ENCODE peak calls at places on chromosomes 16 and 17, in five cellular contexts. I is neural progenitor cell, H is mammary epithelial cell, D is fibroblast of lung, J is prostate gland. W is an unnamed sample.

GRCh38 chr17:65027305-65027704 is 29.2 kb downstream of the GNA13 start:
- DNase-seq in H (peak; percentile 74), D (peak; percentile 76), I (peak; percentile 27), J (no peak), W (peak; percentile 77)

GRCh38 chr17:71926746-71927398 is 193.9 kb upstream of the SOX9 start:
- DNase-seq in J (no peak), I (no peak), H (peak; percentile 55), D (peak; percentile 26), W (no peak)

GRCh38 chr17:69997332-69997731 is 77.7 kb upstream of the KCNJ16 start:
- DNase-seq in D (peak; percentile 47), J (no peak), H (peak; percentile 12), I (no peak), W (peak; percentile 54)

GRCh38 chr17:21512307-21513011 is 136.3 kb downstream of the KCNJ12 start:
- DNase-seq in J (no peak), H (no peak), I (no peak), D (no peak), W (no peak)

GRCh38 chr16:75380870-75381269 is 52.4 kb downstream of the CFDP1 start:
- DNase-seq in I (no peak), J (no peak), D (no peak), H (no peak), W (peak; percentile 72)

GRCh38 chr17:77507116-77507885 is 366.5 kb downstream of the SEC14L1 start:
- DNase-seq in J (no peak), I (peak; percentile 27), H (no peak), D (no peak), W (no peak)

GRCh38 chr16:18800674-18801196 is 614 bp downstream of the ARL6IP1 start:
- DNase-seq in I (peak; percentile 73), D (peak; percentile 32), J (no peak), H (no peak), W (peak; percentile 34)

GRCh38 chr17:77885678-77886386 is 72.7 kb upstream of the TNRC6C start:
- DNase-seq in D (no peak), J (no peak), H (no peak), I (no peak), W (no peak)

GRCh38 chr16:14309906-14310305 is 238.8 kb downstream of the MRTFB start:
- DNase-seq in H (peak; percentile 86), D (peak; percentile 83), I (no peak), J (no peak), W (peak; percentile 37)

GRCh38 chr16:85303354-85303883 is 191.1 kb upstream of the CIBAR2 start:
- DNase-seq in I (peak; percentile 80), D (peak; percentile 29), J (peak; percentile 24), H (peak; percentile 16), W (peak; percentile 57)

GRCh38 chr17:39486242-39486641 is 25.0 kb downstream of the CDK12 start:
- DNase-seq in J (no peak), I (no peak), H (peak; percentile 34), D (peak; percentile 68), W (peak; percentile 58)

GRCh38 chr17:13462161-13462560 is 139.6 kb downstream of the HS3ST3A1 start:
- DNase-seq in J (no peak), I (no peak), D (peak; percentile 44), H (no peak), W (peak; percentile 27)

GRCh38 chr16:89133457-89134127 is 38.0 kb upstream of the CDH15 start:
- DNase-seq in J (no peak), H (no peak), I (no peak), D (no peak), W (no peak)

GRCh38 chr17:27551701-27552466 is 79.1 kb upstream of the LGALS9 start:
- DNase-seq in I (no peak), H (peak; percentile 37), J (no peak), D (peak; percentile 41), W (peak; percentile 39)

GRCh38 chr17:77002103-77003045 is 134.2 kb downstream of the MGAT5B start:
- DNase-seq in D (peak; percentile 93), J (no peak), I (peak; percentile 89), H (peak; percentile 17), W (peak; percentile 55)

GRCh38 chr17:45016823-45017222 is 34.6 kb downstream of the DCAKD start:
- DNase-seq in J (no peak), I (peak; percentile 41), H (peak; percentile 23), D (no peak), W (no peak)

GRCh38 chr17:36094746-36095145 is 4.8 kb upstream of the CCL3 start:
- DNase-seq in J (no peak), I (no peak), H (no peak), D (no peak), W (no peak)

GRCh38 chr16:50888486-50889261 is 146.8 kb downstream of the CYLD start:
- DNase-seq in J (no peak), D (no peak), I (no peak), H (no peak), W (no peak)

GRCh38 chr17:20223808-20224328 is 214.7 kb downstream of the SPECC1 start:
- DNase-seq in D (peak; percentile 36), H (peak; percentile 86), J (no peak), I (no peak), W (no peak)

GRCh38 chr17:47276868-47277267 is 23.2 kb downstream of the ITGB3 start:
- DNase-seq in J (no peak), I (peak; percentile 70), D (peak; percentile 82), H (peak; percentile 70), W (peak; percentile 67)

DNA sequence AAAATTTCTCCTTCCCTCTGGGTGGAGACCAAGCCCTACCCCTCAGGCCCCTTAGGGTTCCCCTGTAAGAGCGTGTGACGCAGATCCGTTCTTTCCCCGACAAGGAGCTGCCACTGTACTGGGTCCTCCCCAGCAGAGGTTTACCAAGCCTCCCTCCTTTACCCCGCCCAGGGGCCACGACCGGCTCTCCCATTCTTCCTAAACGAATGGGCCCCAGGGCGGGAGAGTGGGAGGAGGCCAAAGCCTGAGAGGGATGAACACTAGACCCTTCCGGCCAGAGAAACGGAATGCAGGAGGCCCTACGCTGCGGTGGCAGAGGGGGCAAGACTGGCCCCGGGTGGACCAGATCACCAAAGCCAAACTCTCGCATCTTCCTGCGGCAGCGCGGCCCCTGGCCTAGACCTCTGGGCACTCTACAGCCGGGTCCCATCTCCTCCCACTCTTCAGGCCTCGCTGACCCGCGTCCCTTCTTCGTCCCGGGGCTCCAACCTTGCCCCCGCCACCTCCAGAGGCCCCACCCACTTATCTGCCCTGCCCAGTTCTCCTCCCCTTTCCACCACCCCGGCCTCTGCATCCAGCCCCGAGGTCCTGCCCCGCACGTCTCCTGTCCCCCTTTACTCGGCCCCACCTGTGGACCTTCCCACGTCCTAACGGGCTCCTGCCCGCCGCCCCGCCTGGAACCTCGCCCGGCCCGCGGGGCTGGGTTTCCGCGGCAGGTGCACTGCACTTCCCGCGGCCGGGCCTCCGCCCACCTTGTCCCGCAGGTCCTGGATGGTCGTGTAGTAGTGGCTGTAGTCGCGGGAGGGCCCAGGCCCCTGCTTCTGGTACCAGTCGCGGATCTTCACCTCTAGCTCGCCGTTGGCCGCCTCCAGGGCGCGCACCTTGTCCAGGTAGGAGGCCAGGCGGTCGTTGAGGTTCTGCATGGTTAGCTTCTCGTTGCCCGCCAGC is 758 bp downstream of the KRT19 start:
- DNase-seq in D (no peak), I (peak; percentile 64), H (no peak), J (no peak), W (no peak)
- H3K4me3 ChIP-seq in D (peak overlapping the region; percentile 42), I (peak overlapping the region; percentile 88), H (no peak overlapping the region), J (peak overlapping the region; percentile 51), W (peak overlapping the region; percentile 60)

DNA sequence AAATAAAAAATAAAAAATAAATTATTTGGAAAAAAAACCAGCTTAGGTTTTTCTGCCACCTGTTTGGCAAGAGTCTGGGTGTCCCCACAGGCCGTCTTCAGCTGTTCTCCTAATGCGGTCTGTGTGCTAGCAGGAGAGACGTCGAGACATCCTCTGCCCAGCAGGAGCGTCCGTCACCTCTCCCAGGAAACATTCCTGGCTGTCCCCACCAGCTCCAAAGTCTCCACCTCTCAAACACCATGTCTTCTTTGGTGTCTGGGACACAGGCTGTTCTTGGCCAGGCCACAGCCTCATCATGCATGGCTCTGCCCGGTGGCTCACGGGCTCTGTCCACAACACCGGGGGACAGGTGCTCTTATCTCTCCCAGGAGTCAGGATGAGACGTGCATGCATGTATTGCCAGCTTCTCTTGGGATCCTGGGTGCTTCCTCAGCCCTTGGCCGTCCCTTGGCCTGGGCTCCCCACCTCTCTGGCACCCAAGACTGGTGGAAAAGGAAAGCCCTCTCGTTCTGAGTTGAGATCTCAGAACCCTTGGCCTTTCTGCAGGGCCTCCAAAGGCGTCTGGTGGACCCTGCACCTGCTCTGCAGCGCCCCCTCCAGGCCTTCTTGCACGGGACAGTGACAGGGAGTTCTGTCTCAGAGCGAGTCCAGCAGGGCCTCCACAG is 84.9 kb upstream of the CBX4 start:
- DNase-seq in H (no peak), D (no peak), J (no peak), I (peak; percentile 90), W (peak; percentile 48)
- TF ChIP-seq CTCF in H (peak; percentile 49), D (peak; percentile 20), J (no peak), I (peak; percentile 89), W (peak; percentile 67)

DNA sequence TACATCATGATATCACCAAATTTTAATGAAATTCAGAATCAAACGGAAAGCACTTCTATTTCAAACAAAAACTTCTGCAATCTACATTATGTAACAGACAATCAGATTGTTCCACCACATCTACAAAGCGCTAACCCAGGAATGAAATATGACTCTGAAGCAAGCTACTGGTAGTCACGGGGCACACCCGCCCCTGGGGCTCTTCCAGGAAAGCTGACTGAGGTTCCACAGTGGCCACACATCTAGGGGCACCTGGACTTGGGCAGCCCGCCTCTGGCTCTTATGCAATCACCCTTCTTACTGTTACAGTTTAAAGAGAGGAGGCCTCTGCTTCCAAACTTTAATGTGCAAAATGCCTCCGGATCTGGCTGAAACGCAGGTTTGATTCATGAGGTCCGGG is 27.5 kb downstream of the ZCCHC14 start:
- DNase-seq in H (peak; percentile 84), J (peak; percentile 69), D (peak; percentile 89), I (no peak), W (peak; percentile 92)
- H3K4me3 ChIP-seq in H (no peak overlapping the region), J (no peak overlapping the region), D (peak overlapping the region; percentile 48), I (no peak overlapping the region), W (no peak overlapping the region)

GRCh38 chr17:42547001-42547461 is 5.7 kb upstream of the HSD17B1 start:
- DNase-seq in D (no peak), I (no peak), J (no peak), H (no peak), W (no peak)

GRCh38 chr17:42547698-42548069 is 5.0 kb upstream of the HSD17B1 start:
- DNase-seq in J (no peak), H (no peak), I (no peak), D (no peak), W (no peak)

GRCh38 chr17:42548993-42549755 is 3.5 kb upstream of the HSD17B1 start:
- DNase-seq in H (no peak), J (no peak), D (no peak), I (no peak), W (no peak)

GRCh38 chr17:42544874-42545283 is 7.8 kb upstream of the HSD17B1 start:
- DNase-seq in D (no peak), J (no peak), I (no peak), H (no peak), W (no peak)

DNA sequence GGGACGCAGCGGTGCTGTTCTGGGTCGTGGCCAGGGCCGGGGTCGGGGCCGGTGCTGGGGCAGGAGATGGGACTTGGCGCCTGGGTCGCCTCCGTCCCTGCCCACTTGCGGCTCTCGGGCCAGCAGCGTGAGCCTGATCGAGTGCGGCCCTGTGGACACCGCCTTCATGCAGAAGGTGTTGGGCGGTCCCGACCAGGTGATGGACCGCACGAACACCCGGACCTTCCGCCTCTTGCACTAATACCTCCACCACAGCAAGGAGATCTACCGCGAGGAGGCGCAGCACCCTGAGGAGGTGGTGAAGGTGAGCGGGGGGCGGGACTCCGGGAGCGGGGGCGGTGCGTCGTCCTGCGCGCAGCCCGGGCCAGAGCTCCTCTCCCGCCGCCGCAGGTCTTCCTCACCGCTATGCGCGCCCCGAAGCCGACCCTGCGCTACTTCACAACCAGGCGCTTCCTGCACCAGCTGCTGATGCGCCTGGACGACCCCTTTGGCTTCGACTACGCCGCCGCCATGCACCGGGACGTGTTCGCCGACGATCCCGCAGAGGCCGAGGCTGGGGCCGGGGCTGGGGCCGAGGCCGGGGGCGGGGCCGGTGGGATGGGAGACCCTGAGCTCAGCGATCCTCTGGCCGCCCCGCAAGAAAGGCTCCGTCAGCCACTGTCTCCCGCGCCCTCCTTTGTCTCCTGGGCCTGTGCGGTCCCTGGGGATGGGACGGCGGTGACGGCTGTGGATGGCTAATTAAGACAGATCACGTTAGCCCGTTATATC is 4.5 kb upstream of the HSD17B1 start:
- DNase-seq in J (peak; percentile 85), D (peak; percentile 54), I (peak; percentile 90), H (no peak), W (peak; percentile 68)
- TF ChIP-seq CTCF in J (no peak), D (no peak), I (peak; percentile 59), H (peak; percentile 70), W (peak; percentile 59)

W was measured in choroid plexus epithelial cell.